ENCODE peak calls at places on chromosomes 7 and 10, in six cellular contexts. N, X, P, Y, B and C are unnamed samples.
A peak's percentile ranks its signal among the peaks of the same experiment; 100 is the strongest.

GRCh38 chr10:96896884-96897589 is 64.9 kb downstream of the LCOR start:
- DNase-seq in P (no peak), X (no peak), N (no peak), Y (no peak), B (no peak), C (no peak)

GRCh38 chr10:12628964-12629766 is 279.8 kb downstream of the CAMK1D start:
- DNase-seq in Y (no peak), X (no peak), P (no peak), B (no peak), N (peak; percentile 81), C (peak; percentile 70)

GRCh38 chr7:22876986-22877729 is 54.5 kb upstream of the TOMM7 start:
- DNase-seq in P (no peak), X (no peak), Y (no peak), B (no peak), N (no peak), C (no peak)

GRCh38 chr7:106493041-106493731 is 167.8 kb downstream of the CCDC71L start:
- DNase-seq in B (no peak), P (no peak), X (no peak), Y (no peak), N (no peak), C (no peak)

GRCh38 chr10:71268247-71268691 is 50.8 kb upstream of the SLC29A3 start:
- DNase-seq in P (no peak), X (no peak), N (peak; percentile 44), Y (peak; percentile 83), B (peak; percentile 67), C (peak; percentile 43)

GRCh38 chr7:128347573-128348147 is 4.0 kb upstream of the RBM28 start:
- DNase-seq in Y (peak; percentile 68), P (no peak), B (peak; percentile 65), N (peak; percentile 72), X (no peak), C (peak; percentile 74)

GRCh38 chr7:111238891-111239290 is 148.0 kb downstream of the LRRN3 start:
- DNase-seq in Y (no peak), X (no peak), P (no peak), B (peak; percentile 69), N (no peak), C (no peak)

GRCh38 chr7:102303669-102304422 is 17.2 kb downstream of the SH2B2 start:
- DNase-seq in X (no peak), B (no peak), N (peak; percentile 72), Y (no peak), P (no peak), C (peak; percentile 48)

GRCh38 chr10:49076741-49077521 is 38.4 kb downstream of the VSTM4 start:
- DNase-seq in P (no peak), N (no peak), B (no peak), Y (no peak), X (no peak), C (no peak)